ENCODE peak calls at places on chromosomes 3 and 15, in four cellular contexts. Z is tibial artery, M is sigmoid colon, D is esophagus muscularis mucosa. U is an unnamed sample.

GRCh38 chr3:112407888-112408702 is 75.1 kb downstream of the CD200 start:
- DNase-seq in Z (no peak), M (no peak), D (no peak), U (no peak)

GRCh38 chr3:54987719-54988118 is 59.9 kb upstream of the LRTM1 start:
- DNase-seq in Z (no peak), M (no peak), D (no peak), U (no peak)

GRCh38 chr3:9202546-9202945 is 46.9 kb downstream of the SRGAP3 start:
- DNase-seq in Z (no peak), M (peak), D (no peak), U (no peak)

GRCh38 chr3:188219147-188219546 is 65.2 kb downstream of the LPP start:
- DNase-seq in Z (no peak), M (no peak), D (no peak), U (no peak)

GRCh38 chr3:51392301-51393095 is 1.4 kb downstream of the RBM15B start:
- DNase-seq in Z (no peak), M (no peak), D (no peak), U (no peak)

GRCh38 chr3:195548046-195548445 is 4.9 kb upstream of the PPP1R2 start:
- DNase-seq in Z (no peak), M (no peak), D (peak), U (no peak)

GRCh38 chr3:58625196-58625595 is 41.4 kb downstream of the FAM3D start:
- DNase-seq in Z (no peak), M (no peak), D (no peak), U (no peak)

GRCh38 chr3:73448041-73448440 is 176.7 kb downstream of the PDZRN3 start:
- DNase-seq in Z (no peak), M (no peak), D (no peak), U (no peak)

GRCh38 chr15:20356444-20357138 is 185.0 kb downstream of the GOLGA6L6 start:
- DNase-seq in Z (peak), M (peak), D (peak), U (peak)

GRCh38 chr3:119257654-119258410 is 17.2 kb upstream of the B4GALT4 start:
- DNase-seq in Z (no peak), M (no peak), D (no peak), U (no peak)

GRCh38 chr15:42919794-42920280 is 741 bp downstream of the TTBK2 start:
- DNase-seq in Z (peak), M (peak), D (no peak), U (peak)

GRCh38 chr3:147361671-147362420 is 44.5 kb downstream of the ZIC4 start:
- DNase-seq in Z (no peak), M (no peak), D (peak), U (no peak)

GRCh38 chr3:100492810-100493140 is 356 bp downstream of the TMEM45A start:
- DNase-seq in Z (no peak), M (no peak), D (no peak), U (no peak)

GRCh38 chr15:66170042-66170441 is 83.5 kb downstream of the MEGF11 start:
- DNase-seq in Z (no peak), M (no peak), D (no peak), U (no peak)

GRCh38 chr3:182792901-182793662 is at the start of gene ATP11B:
- DNase-seq in Z (peak), M (peak), D (peak), U (peak)

GRCh38 chr15:68356778-68357177 is 75.2 kb downstream of the ITGA11 start:
- DNase-seq in Z (no peak), M (no peak), D (no peak), U (no peak)

GRCh38 chr3:122123885-122124284 is 59.6 kb upstream of the CASR start:
- DNase-seq in Z (no peak), M (no peak), D (no peak), U (no peak)

GRCh38 chr15:90902656-90902995 is 476 bp upstream of the MAN2A2 start:
- DNase-seq in Z (no peak), M (no peak), D (no peak), U (no peak)

GRCh38 chr3:135918600-135918999 is 46.9 kb upstream of the PPP2R3A start:
- DNase-seq in Z (no peak), M (no peak), D (no peak), U (no peak)

GRCh38 chr3:12353796-12354505 is 65.1 kb downstream of the PPARG start:
- DNase-seq in Z (no peak), M (no peak), D (no peak), U (peak)

GRCh38 chr3:171489348-171489747 is 29.1 kb upstream of the TNIK start:
- DNase-seq in Z (no peak), M (no peak), D (no peak), U (no peak)

GRCh38 chr3:103515116-103515515 is 1080.3 kb downstream of the ZPLD1 start:
- DNase-seq in Z (no peak), M (no peak), D (no peak), U (no peak)

GRCh38 chr3:105944721-105945120 is 75.9 kb upstream of the CBLB start:
- DNase-seq in Z (no peak), M (no peak), D (no peak), U (no peak)

GRCh38 chr3:140850210-140850955 is 91.3 kb upstream of the SLC25A36 start:
- DNase-seq in Z (no peak), M (no peak), D (no peak), U (no peak)

GRCh38 chr3:192835818-192836468 is 81.7 kb downstream of the MB21D2 start:
- DNase-seq in Z (no peak), M (peak), D (no peak), U (no peak)

DNA sequence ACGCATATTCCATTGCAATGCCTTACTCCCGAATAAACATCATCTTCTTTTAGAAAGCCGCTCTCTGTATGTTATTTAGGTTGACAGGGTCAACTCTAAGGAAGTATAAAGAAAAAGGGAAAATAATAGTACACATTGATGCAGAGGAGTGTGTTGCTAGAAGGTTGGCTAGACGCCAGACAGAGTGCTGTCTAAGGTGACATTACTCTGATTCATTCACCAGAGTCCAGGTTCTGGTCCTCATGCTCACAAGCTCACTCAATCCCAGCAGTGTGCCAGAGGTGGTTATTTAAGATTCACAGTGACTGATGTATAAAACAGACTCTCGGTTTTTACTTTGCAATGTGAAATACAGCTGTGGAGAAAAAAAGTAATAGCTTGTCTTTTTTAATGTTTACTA is 1.7 kb downstream of the CFAP44 start:
- DNase-seq in Z (no peak), M (no peak), D (no peak), U (no peak)
- TF ChIP-seq CTCF in Z (no peak), M (no peak), D (no peak), U (no peak)

GRCh38 chr3:908839-909238 is 184.0 kb upstream of the CNTN6 start:
- DNase-seq in Z (no peak), M (no peak), D (no peak), U (no peak)
- TF ChIP-seq CTCF in Z (no peak), M (no peak), D (no peak), U (no peak)

GRCh38 chr3:13391308-13391707 is 28.8 kb downstream of the NUP210 start:
- DNase-seq in Z (no peak), M (no peak), D (no peak), U (no peak)
- TF ChIP-seq CTCF in Z (no peak), M (no peak), D (no peak), U (peak)

DNA sequence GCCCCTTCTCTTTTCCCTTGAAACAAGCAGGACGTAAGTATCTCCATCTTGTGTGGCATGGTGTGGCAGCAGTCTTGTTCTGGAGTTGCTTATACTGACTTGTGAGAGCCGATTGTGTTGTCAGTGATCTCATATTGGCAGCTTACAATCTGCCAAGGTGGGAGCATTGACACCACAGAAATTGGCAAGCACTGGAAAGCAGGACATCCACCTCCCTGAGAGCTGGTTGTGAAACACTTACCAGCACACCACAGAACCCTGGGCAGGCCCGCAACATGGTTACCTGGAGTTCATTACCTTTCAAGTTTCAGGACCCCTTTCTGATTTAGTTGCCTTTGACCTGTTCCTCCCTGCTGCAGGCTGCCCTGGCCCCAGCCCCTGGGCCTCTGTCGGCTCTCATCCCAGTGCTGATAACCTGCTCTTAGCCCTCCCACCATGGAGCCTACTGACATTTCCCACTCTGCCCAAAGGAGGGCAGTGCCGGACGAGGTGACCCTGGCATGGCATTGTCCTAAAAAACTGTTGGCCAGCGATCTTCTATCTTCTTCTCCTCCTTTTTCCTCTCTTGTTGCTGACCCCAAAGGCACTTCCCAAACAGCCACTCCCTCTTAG is 10.6 kb upstream of the ATP2B2 start:
- DNase-seq in Z (no peak), M (peak), D (no peak), U (peak)
- TF ChIP-seq CTCF in Z (no peak), M (no peak), D (no peak), U (no peak)

GRCh38 chr3:41508063-41508696 is 308.9 kb downstream of the CTNNB1 start:
- DNase-seq in Z (no peak), M (no peak), D (no peak), U (no peak)
- TF ChIP-seq CTCF in Z (no peak), M (no peak), D (no peak), U (no peak)

GRCh38 chr15:64825431-64826294 is at the start of gene PIF1:
- DNase-seq in Z (peak), M (peak), D (peak), U (peak)
- TF ChIP-seq CTCF in Z (peak), M (no peak), D (no peak), U (no peak)

DNA sequence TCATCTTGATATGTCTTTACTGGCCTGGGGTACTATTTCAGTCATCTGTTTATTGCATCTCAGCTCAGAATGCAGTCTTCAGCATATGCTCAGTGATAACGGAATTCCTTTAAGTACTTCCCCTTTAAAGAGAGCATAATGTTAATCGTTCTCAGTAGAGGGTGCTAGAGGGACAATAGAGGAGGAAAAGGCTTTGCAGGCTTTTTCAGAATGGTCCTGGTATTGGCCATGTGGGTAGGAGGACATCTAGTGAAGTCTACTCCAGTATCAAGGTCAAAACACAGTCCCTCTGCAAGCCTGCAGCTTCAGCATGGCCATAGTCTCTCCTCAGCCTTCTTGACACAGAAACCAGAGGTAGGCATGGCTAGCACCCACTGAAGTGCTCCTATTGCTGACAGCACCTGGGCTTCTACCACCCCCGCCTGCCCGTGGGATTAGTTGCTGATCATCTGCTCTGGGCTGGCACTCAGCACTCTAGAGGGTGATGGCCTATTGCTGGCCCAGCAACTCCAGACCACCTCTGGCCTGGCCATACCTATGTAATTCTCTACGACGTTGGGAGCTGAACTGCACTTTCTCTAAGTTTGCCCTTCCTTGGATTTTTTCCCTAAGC is 65.4 kb downstream of the KCNH8 start:
- DNase-seq in Z (no peak), M (no peak), D (no peak), U (no peak)
- TF ChIP-seq CTCF in Z (no peak), M (no peak), D (no peak), U (peak)

GRCh38 chr15:73325191-73325980 is 43.4 kb downstream of the HCN4 start:
- DNase-seq in Z (no peak), M (peak), D (no peak), U (peak)
- TF ChIP-seq CTCF in Z (no peak), M (no peak), D (no peak), U (no peak)